ENCODE peak calls at places on chromosomes 7 and 10, in ten cellular contexts. One of them, this sample, is unnamed.

GRCh38 chr7:12706900-12707536 is 19.6 kb downstream of the ARL4A start:
- DNase-seq in hepatocyte: no peak
- DNase-seq in stimulated activated naive B cell treated with anti-CD40 and anti-IgM and Interleukin-4, amounts not matched to agents 10 μg/mL and 1 μg/mL and 100 μg/mL, for 72 hours: no peak
- DNase-seq in memory B cell: no peak
- DNase-seq in AG08396: peak; percentile 23
- DNase-seq in OCI-M1: no peak
- DNase-seq in AG10803: peak; percentile 41
- DNase-seq in NCI-H1417: peak; percentile 67
- DNase-seq in A673: no peak
- DNase-seq in NCI-H69: peak; percentile 95
- DNase-seq in this sample: peak; percentile 85

GRCh38 chr7:39271386-39271785 is 293.7 kb downstream of the POU6F2 start:
- DNase-seq in OCI-M1: no peak
- DNase-seq in AG10803: peak; percentile 16
- DNase-seq in memory B cell: no peak
- DNase-seq in A673: peak; percentile 38
- DNase-seq in NCI-H69: peak; percentile 92
- DNase-seq in AG08396: no peak
- DNase-seq in hepatocyte: peak; percentile 27
- DNase-seq in stimulated activated naive B cell treated with anti-CD40 and anti-IgM and Interleukin-4, amounts not matched to agents 10 μg/mL and 1 μg/mL and 100 μg/mL, for 72 hours: no peak
- DNase-seq in NCI-H1417: peak; percentile 65
- DNase-seq in this sample: no peak

GRCh38 chr7:96354881-96355280 is 33.0 kb upstream of the SLC25A13 start:
- DNase-seq in NCI-H69: no peak
- DNase-seq in NCI-H1417: no peak
- DNase-seq in AG08396: no peak
- DNase-seq in A673: no peak
- DNase-seq in stimulated activated naive B cell treated with anti-CD40 and anti-IgM and Interleukin-4, amounts not matched to agents 10 μg/mL and 1 μg/mL and 100 μg/mL, for 72 hours: no peak
- DNase-seq in memory B cell: no peak
- DNase-seq in OCI-M1: no peak
- DNase-seq in AG10803: no peak
- DNase-seq in hepatocyte: no peak
- DNase-seq in this sample: no peak

GRCh38 chr7:4613855-4614548 is 68.1 kb upstream of the FOXK1 start:
- DNase-seq in A673: no peak
- DNase-seq in memory B cell: no peak
- DNase-seq in AG08396: peak; percentile 74
- DNase-seq in hepatocyte: peak; percentile 28
- DNase-seq in NCI-H69: no peak
- DNase-seq in OCI-M1: no peak
- DNase-seq in NCI-H1417: no peak
- DNase-seq in stimulated activated naive B cell treated with anti-CD40 and anti-IgM and Interleukin-4, amounts not matched to agents 10 μg/mL and 1 μg/mL and 100 μg/mL, for 72 hours: no peak
- DNase-seq in AG10803: peak; percentile 86
- DNase-seq in this sample: peak; percentile 81

GRCh38 chr10:103921750-103922195 is 3.8 kb upstream of the STN1 start:
- DNase-seq in A673: peak; percentile 33
- DNase-seq in memory B cell: no peak
- DNase-seq in NCI-H69: peak; percentile 88
- DNase-seq in AG10803: no peak
- DNase-seq in NCI-H1417: no peak
- DNase-seq in hepatocyte: peak; percentile 21
- DNase-seq in OCI-M1: peak; percentile 71
- DNase-seq in stimulated activated naive B cell treated with anti-CD40 and anti-IgM and Interleukin-4, amounts not matched to agents 10 μg/mL and 1 μg/mL and 100 μg/mL, for 72 hours: no peak
- DNase-seq in AG08396: no peak
- DNase-seq in this sample: no peak

GRCh38 chr10:43219848-43220247 is 47.0 kb downstream of the RASGEF1A start:
- DNase-seq in AG10803: no peak
- DNase-seq in NCI-H1417: peak; percentile 13
- DNase-seq in NCI-H69: peak; percentile 69
- DNase-seq in hepatocyte: no peak
- DNase-seq in A673: no peak
- DNase-seq in AG08396: no peak
- DNase-seq in OCI-M1: no peak
- DNase-seq in stimulated activated naive B cell treated with anti-CD40 and anti-IgM and Interleukin-4, amounts not matched to agents 10 μg/mL and 1 μg/mL and 100 μg/mL, for 72 hours: no peak
- DNase-seq in memory B cell: no peak
- DNase-seq in this sample: no peak

GRCh38 chr10:71424496-71425194 is 27.9 kb downstream of the CDH23 start:
- DNase-seq in A673: peak; percentile 58
- DNase-seq in memory B cell: no peak
- DNase-seq in NCI-H69: no peak
- DNase-seq in NCI-H1417: no peak
- DNase-seq in hepatocyte: no peak
- DNase-seq in AG10803: no peak
- DNase-seq in OCI-M1: no peak
- DNase-seq in AG08396: no peak
- DNase-seq in stimulated activated naive B cell treated with anti-CD40 and anti-IgM and Interleukin-4, amounts not matched to agents 10 μg/mL and 1 μg/mL and 100 μg/mL, for 72 hours: no peak
- DNase-seq in this sample: no peak

GRCh38 chr10:45425628-45426563 is 51.9 kb downstream of the ALOX5 start:
- DNase-seq in A673: no peak
- DNase-seq in stimulated activated naive B cell treated with anti-CD40 and anti-IgM and Interleukin-4, amounts not matched to agents 10 μg/mL and 1 μg/mL and 100 μg/mL, for 72 hours: no peak
- DNase-seq in AG10803: no peak
- DNase-seq in NCI-H69: peak; percentile 67
- DNase-seq in hepatocyte: no peak
- DNase-seq in NCI-H1417: no peak
- DNase-seq in memory B cell: no peak
- DNase-seq in OCI-M1: no peak
- DNase-seq in AG08396: no peak
- DNase-seq in this sample: peak; percentile 3

GRCh38 chr7:70042533-70042932 is 444.3 kb downstream of the AUTS2 start:
- DNase-seq in hepatocyte: peak; percentile 44
- DNase-seq in AG08396: peak; percentile 4
- DNase-seq in memory B cell: no peak
- DNase-seq in NCI-H1417: no peak
- DNase-seq in stimulated activated naive B cell treated with anti-CD40 and anti-IgM and Interleukin-4, amounts not matched to agents 10 μg/mL and 1 μg/mL and 100 μg/mL, for 72 hours: no peak
- DNase-seq in A673: peak; percentile 62
- DNase-seq in NCI-H69: peak; percentile 20
- DNase-seq in AG10803: peak; percentile 77
- DNase-seq in OCI-M1: no peak
- DNase-seq in this sample: peak; percentile 88

GRCh38 chr10:88892223-88892967 is 12.3 kb downstream of the STAMBPL1 start:
- DNase-seq in AG10803: peak; percentile 85
- DNase-seq in A673: no peak
- DNase-seq in OCI-M1: no peak
- DNase-seq in stimulated activated naive B cell treated with anti-CD40 and anti-IgM and Interleukin-4, amounts not matched to agents 10 μg/mL and 1 μg/mL and 100 μg/mL, for 72 hours: no peak
- DNase-seq in AG08396: no peak
- DNase-seq in memory B cell: no peak
- DNase-seq in NCI-H1417: no peak
- DNase-seq in hepatocyte: no peak
- DNase-seq in NCI-H69: no peak
- DNase-seq in this sample: peak; percentile 60

GRCh38 chr10:51718804-51719291 is 19.5 kb upstream of the CSTF2T start:
- DNase-seq in OCI-M1: no peak
- DNase-seq in NCI-H69: peak; percentile 46
- DNase-seq in memory B cell: no peak
- DNase-seq in AG08396: no peak
- DNase-seq in A673: no peak
- DNase-seq in NCI-H1417: no peak
- DNase-seq in AG10803: peak; percentile 83
- DNase-seq in stimulated activated naive B cell treated with anti-CD40 and anti-IgM and Interleukin-4, amounts not matched to agents 10 μg/mL and 1 μg/mL and 100 μg/mL, for 72 hours: no peak
- DNase-seq in hepatocyte: peak; percentile 13
- DNase-seq in this sample: peak; percentile 45

GRCh38 chr10:26997610-26998009 is 102.7 kb downstream of the ANKRD26 start:
- DNase-seq in NCI-H69: no peak
- DNase-seq in memory B cell: no peak
- DNase-seq in NCI-H1417: no peak
- DNase-seq in AG10803: no peak
- DNase-seq in OCI-M1: no peak
- DNase-seq in A673: no peak
- DNase-seq in hepatocyte: no peak
- DNase-seq in stimulated activated naive B cell treated with anti-CD40 and anti-IgM and Interleukin-4, amounts not matched to agents 10 μg/mL and 1 μg/mL and 100 μg/mL, for 72 hours: no peak
- DNase-seq in AG08396: no peak
- DNase-seq in this sample: no peak

GRCh38 chr7:81802251-81802650 is 32.4 kb upstream of the HGF start:
- DNase-seq in stimulated activated naive B cell treated with anti-CD40 and anti-IgM and Interleukin-4, amounts not matched to agents 10 μg/mL and 1 μg/mL and 100 μg/mL, for 72 hours: no peak
- DNase-seq in memory B cell: no peak
- DNase-seq in NCI-H69: no peak
- DNase-seq in A673: no peak
- DNase-seq in NCI-H1417: no peak
- DNase-seq in AG08396: no peak
- DNase-seq in OCI-M1: no peak
- DNase-seq in AG10803: no peak
- DNase-seq in hepatocyte: no peak
- DNase-seq in this sample: no peak

GRCh38 chr7:139116999-139117398 is 7.5 kb upstream of the ZC3HAV1 start:
- DNase-seq in hepatocyte: no peak
- DNase-seq in OCI-M1: no peak
- DNase-seq in memory B cell: no peak
- DNase-seq in AG10803: no peak
- DNase-seq in stimulated activated naive B cell treated with anti-CD40 and anti-IgM and Interleukin-4, amounts not matched to agents 10 μg/mL and 1 μg/mL and 100 μg/mL, for 72 hours: no peak
- DNase-seq in NCI-H69: peak; percentile 51
- DNase-seq in A673: no peak
- DNase-seq in NCI-H1417: peak; percentile 11
- DNase-seq in AG08396: no peak
- DNase-seq in this sample: no peak

GRCh38 chr7:28979791-28980190 is 21.7 kb upstream of the TRIL start:
- DNase-seq in hepatocyte: no peak
- DNase-seq in NCI-H1417: no peak
- DNase-seq in stimulated activated naive B cell treated with anti-CD40 and anti-IgM and Interleukin-4, amounts not matched to agents 10 μg/mL and 1 μg/mL and 100 μg/mL, for 72 hours: no peak
- DNase-seq in NCI-H69: no peak
- DNase-seq in AG08396: no peak
- DNase-seq in OCI-M1: no peak
- DNase-seq in AG10803: no peak
- DNase-seq in A673: no peak
- DNase-seq in memory B cell: no peak
- DNase-seq in this sample: no peak

GRCh38 chr7:41148521-41148951 is 554.4 kb downstream of the INHBA start:
- DNase-seq in AG10803: peak; percentile 97
- DNase-seq in hepatocyte: no peak
- DNase-seq in NCI-H1417: no peak
- DNase-seq in OCI-M1: no peak
- DNase-seq in memory B cell: no peak
- DNase-seq in AG08396: peak; percentile 68
- DNase-seq in stimulated activated naive B cell treated with anti-CD40 and anti-IgM and Interleukin-4, amounts not matched to agents 10 μg/mL and 1 μg/mL and 100 μg/mL, for 72 hours: no peak
- DNase-seq in NCI-H69: peak; percentile 79
- DNase-seq in A673: no peak
- DNase-seq in this sample: peak; percentile 96

This sample was measured in fibroblast of mammary gland.